ENCODE peak calls at places on chromosomes 11 and 22, in seven cellular contexts. K is OCI-LY7, S is tibial nerve, R is HCT116, A is dorsolateral prefrontal cortex, N is H1, P is body of pancreas. X is an unnamed sample.

GRCh38 chr22:25413620-25414019 is 150.9 kb upstream of the GRK3 start:
- DNase-seq in K (no peak), P (no peak), S (no peak), A (no peak), R (no peak), N (no peak), X (no peak)

GRCh38 chr22:24390576-24390975 is 36.8 kb upstream of the ADORA2A start:
- DNase-seq in R (no peak), S (no peak), A (no peak), K (no peak), N (no peak), P (peak), X (no peak)

GRCh38 chr11:108857382-108857781 is 192.5 kb downstream of the DDX10 start:
- DNase-seq in P (peak), A (no peak), N (no peak), R (no peak), S (no peak), K (no peak), X (no peak)

GRCh38 chr11:107712342-107712741 is 486 bp upstream of the SLN start:
- DNase-seq in R (no peak), A (no peak), P (no peak), S (no peak), K (no peak), N (no peak), X (no peak)

GRCh38 chr11:86577663-86578636 is 94.5 kb downstream of the ME3 start:
- DNase-seq in N (no peak), K (no peak), S (peak), R (peak), P (peak), A (peak), X (no peak)

GRCh38 chr22:31124811-31125465 is 2.2 kb downstream of the INPP5J start:
- DNase-seq in R (no peak), K (no peak), S (no peak), A (peak), P (no peak), N (no peak), X (no peak)

GRCh38 chr11:70491696-70492472 is 93.6 kb downstream of the CTTN start:
- DNase-seq in K (no peak), R (no peak), S (no peak), N (no peak), P (no peak), A (no peak), X (no peak)

GRCh38 chr22:17674152-17674551 is 35.6 kb downstream of the BCL2L13 start:
- DNase-seq in K (no peak), N (no peak), S (no peak), P (no peak), R (no peak), A (no peak), X (no peak)

GRCh38 chr22:49553518-49554295 is 274.0 kb downstream of the BRD1 start:
- DNase-seq in R (no peak), N (no peak), P (no peak), K (no peak), S (no peak), A (no peak), X (no peak)

GRCh38 chr22:31626427-31627150 is 35.4 kb downstream of the PISD start:
- DNase-seq in N (no peak), S (no peak), A (peak), R (no peak), P (no peak), K (peak), X (no peak)

GRCh38 chr22:38925571-38926041 is 31.8 kb upstream of the APOBEC3A start:
- DNase-seq in R (no peak), A (no peak), P (no peak), S (no peak), N (no peak), K (no peak), X (no peak)

GRCh38 chr22:39900306-39901227 is at the start of gene GRAP2:
- DNase-seq in A (no peak), R (no peak), N (no peak), S (no peak), P (peak), K (peak), X (no peak)

GRCh38 chr11:82814379-82814778 is 80.7 kb upstream of the FAM181B start:
- DNase-seq in P (no peak), R (no peak), A (no peak), S (no peak), N (no peak), K (no peak), X (no peak)

GRCh38 chr11:104061851-104062521 is 25.5 kb downstream of the DDI1 start:
- DNase-seq in P (no peak), R (no peak), S (no peak), A (no peak), K (no peak), N (no peak), X (no peak)

GRCh38 chr11:47716692-47717091 is 1.5 kb upstream of the AGBL2 start:
- DNase-seq in R (no peak), N (no peak), K (peak), P (no peak), S (no peak), A (no peak), X (no peak)

GRCh38 chr11:62337682-62338181 is 484 bp downstream of the ASRGL1 start:
- DNase-seq in P (peak), S (no peak), R (no peak), K (no peak), N (no peak), A (peak), X (peak)

GRCh38 chr11:123231263-123231662 is 36.2 kb upstream of the CLMP start:
- DNase-seq in S (no peak), P (no peak), K (no peak), A (no peak), R (no peak), N (no peak), X (no peak)

GRCh38 chr11:34680918-34681554 is 60.1 kb downstream of the EHF start:
- DNase-seq in S (no peak), A (no peak), N (peak), R (peak), P (peak), K (no peak), X (no peak)

GRCh38 chr22:26170795-26171194 is 1.5 kb downstream of the SEZ6L start:
- DNase-seq in R (no peak), P (peak), A (peak), S (no peak), N (no peak), K (no peak), X (peak)

GRCh38 chr11:70176940-70177689 is 26.0 kb upstream of the FADD start:
- DNase-seq in N (peak), R (peak), K (peak), P (peak), S (no peak), A (no peak), X (no peak)

GRCh38 chr11:125464266-125464662 is 31.8 kb downstream of the FEZ1 start:
- DNase-seq in R (no peak), P (no peak), N (no peak), K (no peak), S (no peak), A (peak), X (peak)

GRCh38 chr22:35540600-35541253 is at the start of gene RASD2:
- DNase-seq in N (no peak), R (no peak), A (peak), S (no peak), K (peak), P (peak), X (no peak)

GRCh38 chr11:90178751-90179150 is 44.1 kb downstream of the CHORDC1 start:
- DNase-seq in N (no peak), R (no peak), P (no peak), K (no peak), S (no peak), A (no peak), X (no peak)

GRCh38 chr11:28537822-28538221 is 429.6 kb downstream of the METTL15 start:
- DNase-seq in S (no peak), A (no peak), K (no peak), P (no peak), N (no peak), R (no peak), X (no peak)

GRCh38 chr11:25423436-25424184 is 908.3 kb upstream of the ANO3 start:
- DNase-seq in A (no peak), R (no peak), P (no peak), N (no peak), K (no peak), S (no peak), X (no peak)

GRCh38 chr11:105297463-105297862 is 157.9 kb upstream of the CARD18 start:
- DNase-seq in A (no peak), K (no peak), S (no peak), R (no peak), N (no peak), P (no peak), X (no peak)

GRCh38 chr22:48473202-48473601 is 1354.5 kb downstream of the BRD1 start:
- DNase-seq in R (no peak), P (no peak), K (no peak), N (no peak), A (no peak), S (no peak), X (no peak)

GRCh38 chr11:125329786-125330185 is 165.2 kb downstream of the PKNOX2 start:
- DNase-seq in K (no peak), A (no peak), R (no peak), N (no peak), P (no peak), S (no peak), X (no peak)

GRCh38 chr22:30212363-30212995 is 34.1 kb downstream of the LIF start:
- DNase-seq in S (peak), A (peak), K (no peak), P (peak), N (no peak), R (peak), X (no peak)

GRCh38 chr11:6736495-6737121 is 35.2 kb downstream of the OR2AG2 start:
- DNase-seq in R (no peak), K (no peak), P (peak), S (no peak), N (no peak), A (no peak), X (no peak)

GRCh38 chr11:116661056-116661455 is 111.7 kb downstream of the BUD13 start:
- DNase-seq in K (no peak), N (no peak), P (no peak), S (no peak), R (no peak), A (no peak), X (no peak)

GRCh38 chr11:92594251-92594650 is 369.6 kb downstream of the FAT3 start:
- DNase-seq in K (no peak), R (no peak), S (no peak), P (no peak), A (no peak), N (no peak), X (no peak)

GRCh38 chr22:38318792-38319773 is 1.9 kb upstream of the CSNK1E start:
- DNase-seq in A (no peak), R (no peak), K (no peak), P (no peak), S (no peak), N (no peak), X (no peak)

GRCh38 chr11:1836011-1836945 is 1.5 kb downstream of the SYT8 start:
- DNase-seq in P (no peak), A (peak), N (no peak), S (no peak), R (no peak), K (no peak), X (no peak)

GRCh38 chr22:49055406-49055805 is 772.3 kb downstream of the BRD1 start:
- DNase-seq in N (no peak), P (no peak), S (no peak), A (no peak), R (no peak), K (no peak), X (no peak)

GRCh38 chr11:15558513-15559181 is 443.9 kb downstream of the INSC start:
- DNase-seq in R (no peak), S (no peak), K (no peak), A (no peak), N (no peak), P (no peak), X (no peak)
- H3K27ac ChIP-seq in R (no peak), S (no peak), K (no peak), A (no peak), N (no peak), P (no peak), X (no peak)

GRCh38 chr22:46091277-46091977 is 58.9 kb upstream of the PPARA start:
- DNase-seq in N (no peak), R (no peak), K (no peak), S (no peak), P (no peak), A (no peak), X (no peak)

GRCh38 chr22:46094676-46095075 is 55.6 kb upstream of the PPARA start:
- DNase-seq in K (no peak), P (no peak), S (no peak), R (no peak), N (no peak), A (no peak), X (no peak)

GRCh38 chr22:46092011-46092410 is 58.3 kb upstream of the PPARA start:
- DNase-seq in S (no peak), N (no peak), R (no peak), K (no peak), A (no peak), P (no peak), X (no peak)

GRCh38 chr22:46093796-46094195 is 56.5 kb upstream of the PPARA start:
- DNase-seq in R (no peak), S (no peak), K (no peak), A (no peak), P (no peak), N (no peak), X (no peak)

DNA sequence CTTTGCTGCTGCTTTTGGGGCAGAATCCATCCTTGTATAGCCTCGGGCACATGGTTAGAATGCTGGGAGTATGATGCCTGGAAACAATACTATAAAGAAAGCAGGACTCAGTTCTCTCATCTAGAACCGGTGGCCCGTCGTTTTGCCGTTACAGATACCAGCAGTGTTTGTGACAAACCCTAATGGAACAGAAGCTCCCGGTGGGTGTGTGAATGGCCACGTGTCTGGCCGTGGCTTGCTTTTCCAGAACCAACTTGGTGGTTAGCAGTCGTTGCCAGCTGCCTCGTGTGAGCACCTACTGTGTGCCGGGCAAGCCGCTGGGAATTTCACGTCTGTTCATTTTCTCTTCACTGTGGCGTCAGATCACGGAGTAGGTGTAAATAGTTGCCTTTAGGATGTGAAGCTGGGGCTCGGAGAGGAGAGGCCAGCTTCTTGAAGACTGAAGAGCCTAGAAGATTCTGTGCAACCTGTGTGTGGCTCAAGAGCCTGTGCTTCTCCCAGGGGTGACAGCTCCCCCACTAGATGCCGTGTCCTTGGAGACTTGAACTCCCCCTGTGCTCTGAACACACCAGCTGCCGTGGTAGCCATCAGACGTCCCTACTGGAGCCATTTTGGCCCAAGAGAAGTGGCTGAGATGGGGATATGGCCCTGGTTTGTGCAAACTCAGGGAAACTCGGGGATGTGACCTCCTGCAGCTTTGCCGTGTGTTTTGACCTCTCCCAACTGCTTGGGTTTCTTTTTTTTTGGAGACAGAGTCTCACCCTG is 57.5 kb upstream of the PPARA start:
- DNase-seq in P (no peak), R (no peak), N (no peak), K (no peak), A (no peak), S (no peak), X (no peak)
- H3K27ac ChIP-seq in P (peak), R (no peak), N (no peak), K (no peak), A (peak), S (peak), X (peak)

GRCh38 chr11:112302226-112302868 is 41.7 kb upstream of the PLET1 start:
- DNase-seq in S (no peak), K (no peak), A (no peak), R (no peak), N (no peak), P (no peak), X (no peak)
- H3K27ac ChIP-seq in S (no peak), K (no peak), A (no peak), R (no peak), N (no peak), P (no peak), X (no peak)

GRCh38 chr11:74019860-74020259 is 11.0 kb upstream of the UCP3 start:
- DNase-seq in N (no peak), P (no peak), R (no peak), A (no peak), K (no peak), S (no peak), X (no peak)

GRCh38 chr11:74018331-74019005 is 9.6 kb upstream of the UCP3 start:
- DNase-seq in R (no peak), K (no peak), A (no peak), P (peak), N (no peak), S (peak), X (peak)

GRCh38 chr11:74019104-74019738 is 10.3 kb upstream of the UCP3 start:
- DNase-seq in P (peak), S (no peak), A (no peak), K (no peak), R (no peak), N (no peak), X (no peak)

GRCh38 chr11:74015919-74016684 is 7.2 kb upstream of the UCP3 start:
- DNase-seq in N (no peak), S (no peak), R (no peak), K (no peak), A (no peak), P (no peak), X (no peak)

DNA sequence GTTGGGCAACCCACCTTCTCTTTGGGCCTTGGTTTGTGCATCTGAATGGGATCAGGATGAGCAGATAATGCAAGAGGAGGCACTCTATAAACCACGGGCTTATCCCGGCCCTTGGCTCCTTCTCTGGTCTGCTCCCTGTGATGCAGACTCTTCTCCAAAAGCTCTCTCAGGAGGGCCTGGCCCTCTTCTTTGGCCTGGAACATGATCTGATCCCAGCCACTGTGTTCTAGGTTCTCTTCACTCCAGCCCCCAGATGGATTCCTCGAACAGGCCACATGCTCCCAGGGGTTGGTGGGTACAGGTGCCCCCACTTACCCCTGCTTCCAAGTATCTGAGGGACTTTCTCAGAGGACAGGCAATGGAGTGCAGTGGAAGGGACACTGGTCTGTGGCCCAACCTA is 8.7 kb upstream of the UCP3 start:
- DNase-seq in P (no peak), A (no peak), R (no peak), K (no peak), S (no peak), N (no peak), X (no peak)
- H3K27ac ChIP-seq in P (peak), A (peak), R (no peak), K (no peak), S (peak), N (no peak), X (no peak)

GRCh38 chr11:36153581-36153980 is 135.6 kb downstream of the COMMD9 start:
- DNase-seq in K (no peak), S (no peak), R (no peak), N (no peak), A (no peak), P (no peak), X (no peak)

GRCh38 chr11:36156486-36157150 is 132.6 kb downstream of the COMMD9 start:
- DNase-seq in N (no peak), P (no peak), R (no peak), A (no peak), S (no peak), K (no peak), X (no peak)

GRCh38 chr11:36157151-36157519 is 132.1 kb downstream of the COMMD9 start:
- DNase-seq in A (no peak), K (no peak), P (no peak), S (no peak), R (no peak), N (no peak), X (no peak)

GRCh38 chr11:36155770-36156485 is 133.3 kb downstream of the COMMD9 start:
- DNase-seq in P (no peak), S (no peak), K (no peak), N (no peak), A (peak), R (no peak), X (peak)

DNA sequence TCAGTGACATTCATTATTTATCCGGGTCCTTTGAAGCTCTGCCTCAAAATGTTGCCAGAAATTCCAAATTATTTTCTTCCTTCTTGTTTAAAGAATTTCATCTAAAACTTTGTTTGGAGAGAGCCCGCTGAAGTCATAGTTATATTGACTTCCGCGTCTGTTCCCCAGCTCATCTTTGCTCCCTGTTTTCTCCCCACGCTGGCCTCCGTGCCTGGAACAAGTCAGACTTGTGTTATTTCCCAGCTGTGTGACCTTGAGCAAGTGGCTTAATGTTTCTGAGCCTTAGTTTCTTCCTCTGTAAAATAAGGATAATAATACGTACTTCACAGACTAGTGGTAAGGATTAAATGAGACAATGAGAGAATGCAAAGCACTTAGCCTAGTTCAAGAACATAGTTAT is 133.9 kb downstream of the COMMD9 start:
- DNase-seq in P (no peak), R (no peak), S (no peak), A (no peak), N (no peak), K (no peak), X (no peak)
- H3K27ac ChIP-seq in P (no peak), R (no peak), S (peak), A (no peak), N (no peak), K (no peak), X (peak)

DNA sequence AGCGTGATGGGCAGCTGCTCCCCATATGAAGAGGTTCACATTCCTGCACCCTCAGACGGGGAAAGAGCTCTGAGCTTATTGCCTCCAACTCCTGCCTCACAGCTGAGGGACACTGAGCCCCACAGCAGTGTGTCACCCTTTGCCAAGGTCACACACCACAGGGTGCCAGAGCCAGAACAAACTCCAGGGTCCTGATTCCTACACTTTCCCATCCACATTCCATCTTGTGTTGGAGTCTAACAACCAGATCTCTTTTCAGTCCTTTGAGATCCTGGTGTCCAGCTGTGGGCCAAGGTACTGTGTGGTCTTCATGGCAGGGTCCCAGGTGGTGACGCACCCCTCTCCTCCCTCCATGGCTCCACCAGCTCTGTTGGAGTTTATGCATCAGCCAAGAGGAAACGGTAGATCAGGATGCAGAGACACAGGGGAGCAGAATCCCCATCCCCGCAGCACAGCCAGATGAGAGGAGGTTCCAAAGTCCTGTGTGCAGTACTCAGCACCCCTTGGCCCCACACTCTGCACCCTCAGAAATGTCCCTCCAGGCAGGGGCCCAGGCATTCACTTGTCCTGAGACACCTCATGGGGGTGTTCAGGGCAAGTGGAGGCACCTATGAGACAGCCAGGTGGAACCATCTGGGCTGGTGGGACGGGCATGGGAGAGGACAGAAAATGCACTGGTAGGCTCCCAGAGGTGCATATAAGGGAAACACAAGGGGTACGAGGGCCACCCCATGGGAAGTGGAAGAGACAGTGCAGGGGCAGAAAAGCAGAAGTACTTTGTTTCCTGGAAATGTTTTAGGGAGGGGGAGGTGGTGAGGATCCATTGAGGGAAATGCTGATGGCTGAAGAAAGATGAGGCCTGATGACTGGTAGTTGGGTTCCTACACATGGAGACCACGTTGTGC is 32.6 kb upstream of the GNAZ start:
- DNase-seq in R (no peak), N (no peak), S (no peak), K (peak), P (no peak), A (no peak), X (no peak)
- H3K27ac ChIP-seq in R (no peak), N (no peak), S (no peak), K (peak), P (no peak), A (no peak), X (no peak)